ENCODE peak calls at places on chromosomes 2 and 18, in eight cellular contexts. B, K, V, N, W, Q, M and O are unnamed samples. For H3K4me1, the result is how much of the 10 kb centered on the place peaks cover.

GRCh38 chr18:64017870-64018269 is 48.0 kb downstream of the SERPINB8 start:
- DNase-seq in B (peak), K (peak), V (peak), N (peak), W (no peak), Q (no peak), M (no peak), O (peak)

GRCh38 chr18:56799756-56800155 is 148.6 kb downstream of the WDR7 start:
- DNase-seq in B (no peak), K (no peak), V (peak), N (peak), W (peak), Q (no peak), M (no peak), O (no peak)

GRCh38 chr18:26317353-26317865 is 91.2 kb downstream of the TAF4B start:
- DNase-seq in B (no peak), K (no peak), V (no peak), N (peak), W (no peak), Q (no peak), M (no peak), O (peak)

GRCh38 chr2:191806396-191806795 is 40.5 kb downstream of the CAVIN2 start:
- DNase-seq in B (no peak), K (no peak), V (peak), N (no peak), W (no peak), Q (no peak), M (no peak), O (peak)

GRCh38 chr2:191688934-191689695 is 11.2 kb downstream of the NABP1 start:
- DNase-seq in B (no peak), K (peak), V (peak), N (peak), W (peak), Q (no peak), M (no peak), O (peak)

GRCh38 chr2:18927525-18928232 is 338.3 kb upstream of the NT5C1B start:
- DNase-seq in B (no peak), K (no peak), V (no peak), N (no peak), W (no peak), Q (no peak), M (no peak), O (peak)

GRCh38 chr2:6556755-6557154 is 309.0 kb downstream of the CMPK2 start:
- DNase-seq in B (no peak), K (no peak), V (peak), N (peak), W (peak), Q (no peak), M (no peak), O (peak)

GRCh38 chr2:12465631-12466135 is 251.1 kb upstream of the TRIB2 start:
- DNase-seq in B (no peak), K (no peak), V (no peak), N (no peak), W (no peak), Q (no peak), M (no peak), O (no peak)

GRCh38 chr2:95166065-95166763 is 605 bp downstream of the ZNF2 start:
- DNase-seq in B (no peak), K (no peak), V (no peak), N (no peak), W (no peak), Q (no peak), M (no peak), O (no peak)

GRCh38 chr2:99777266-99777640 is 287.4 kb upstream of the REV1 start:
- DNase-seq in B (no peak), K (no peak), V (no peak), N (no peak), W (peak), Q (no peak), M (no peak), O (no peak)

GRCh38 chr2:127308586-127309138 is 14.7 kb upstream of the ERCC3 start:
- DNase-seq in B (no peak), K (no peak), V (no peak), N (no peak), W (no peak), Q (no peak), M (no peak), O (no peak)

GRCh38 chr2:222358876-222359275 is 60.1 kb upstream of the PAX3 start:
- DNase-seq in B (no peak), K (peak), V (no peak), N (no peak), W (peak), Q (no peak), M (no peak), O (peak)

GRCh38 chr2:238106339-238106697 is 6.2 kb downstream of the ESPNL start:
- DNase-seq in B (no peak), K (no peak), V (no peak), N (no peak), W (no peak), Q (no peak), M (no peak), O (no peak)

GRCh38 chr2:207091175-207091574 is 74.6 kb downstream of the KLF7 start:
- DNase-seq in B (peak), K (no peak), V (no peak), N (no peak), W (no peak), Q (no peak), M (no peak), O (no peak)

GRCh38 chr2:46803911-46804670 is 111.5 kb downstream of the MCFD2 start:
- DNase-seq in B (no peak), K (peak), V (peak), N (peak), W (peak), Q (no peak), M (no peak), O (peak)

GRCh38 chr2:168583710-168584521 is 127.8 kb downstream of the CERS6 start:
- DNase-seq in B (no peak), K (peak), V (peak), N (peak), W (peak), Q (no peak), M (no peak), O (peak)

GRCh38 chr2:821546-821945 is 129.1 kb upstream of the SNTG2 start:
- DNase-seq in B (no peak), K (no peak), V (no peak), N (no peak), W (no peak), Q (no peak), M (no peak), O (no peak)

DNA sequence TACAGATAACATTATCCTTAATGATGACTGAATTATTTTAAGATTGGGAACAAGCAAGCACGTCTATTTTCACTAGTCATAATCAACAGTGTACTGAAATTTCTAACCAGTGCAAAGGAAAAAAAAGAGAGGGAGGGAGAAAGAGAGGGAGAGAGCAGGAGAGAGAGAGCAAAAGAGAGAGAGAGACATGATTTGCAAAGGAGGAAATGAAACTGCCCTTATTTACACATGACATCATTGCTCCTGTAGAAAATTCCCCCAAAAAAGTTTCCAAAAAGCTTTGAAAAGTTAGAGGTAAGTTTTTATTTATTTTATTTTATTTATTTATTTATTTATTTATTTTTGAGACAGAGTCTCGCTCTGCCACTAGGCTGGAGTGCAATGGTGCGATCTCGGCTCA is 355.3 kb upstream of the CELF4 start:
- DNase-seq in B (no peak), K (no peak), V (no peak), N (no peak), W (no peak), Q (no peak), M (no peak), O (no peak)
- H3K4me1 ChIP-seq in B (under half), K (under half), V (under half), N (under half), W (under half), Q (under half), M (under half), O (under half)

DNA sequence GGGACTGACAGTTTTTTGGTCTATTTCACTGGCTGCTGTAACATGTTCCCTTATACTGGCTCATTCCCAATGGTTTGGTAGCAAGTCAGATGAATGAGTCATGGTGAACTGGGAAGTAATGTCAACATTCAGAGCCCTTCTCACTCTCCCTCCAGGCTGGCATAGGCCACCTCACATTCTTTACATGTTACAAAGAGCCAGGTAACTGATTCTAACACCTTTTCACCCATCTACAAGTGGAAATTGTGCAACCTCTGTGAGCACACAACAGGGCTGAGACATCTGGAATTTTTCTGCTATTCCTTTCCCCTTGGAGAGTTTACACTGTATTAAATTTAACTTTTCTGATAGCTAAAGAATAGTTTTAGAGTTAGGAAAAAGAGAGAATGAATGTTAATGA is 111.3 kb upstream of the TLK1 start:
- DNase-seq in B (no peak), K (peak), V (peak), N (peak), W (peak), Q (no peak), M (no peak), O (peak)
- H3K4me3 ChIP-seq in B (no peak), K (no peak), V (no peak), N (peak), W (no peak), Q (no peak), M (no peak), O (no peak)

DNA sequence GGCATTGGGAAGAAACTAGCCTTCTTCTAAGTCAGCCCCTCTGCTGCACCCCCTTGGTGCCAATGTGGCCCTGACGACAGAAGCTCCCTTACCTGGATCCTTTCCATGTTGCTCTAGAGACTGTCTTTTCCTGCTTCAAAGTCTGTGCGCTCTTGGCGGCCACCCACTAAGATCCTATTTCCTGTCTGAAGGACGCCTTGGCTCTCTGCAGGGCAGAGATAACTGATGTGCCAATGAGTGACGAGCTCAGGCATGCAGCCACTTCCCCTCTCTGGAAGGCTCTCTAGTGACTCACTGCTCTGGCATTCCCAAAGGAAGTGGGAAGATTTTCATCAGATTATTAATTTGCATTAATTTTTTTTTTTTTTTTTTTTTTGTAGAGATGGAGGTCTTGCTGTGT is 273.5 kb downstream of the CDH20 start:
- DNase-seq in B (peak), K (peak), V (peak), N (peak), W (peak), Q (no peak), M (peak), O (peak)
- H3K4me1 ChIP-seq in B (under half), K (under half), V (half or more), N (under half), W (under half), Q (under half), M (under half), O (under half)

GRCh38 chr18:13628211-13628610 is 98.1 kb downstream of the FAM210A start:
- DNase-seq in B (no peak), K (no peak), V (no peak), N (no peak), W (no peak), Q (no peak), M (no peak), O (no peak)
- H3K4me3 ChIP-seq in B (no peak), K (no peak), V (no peak), N (no peak), W (no peak), Q (no peak), M (no peak), O (no peak)

DNA sequence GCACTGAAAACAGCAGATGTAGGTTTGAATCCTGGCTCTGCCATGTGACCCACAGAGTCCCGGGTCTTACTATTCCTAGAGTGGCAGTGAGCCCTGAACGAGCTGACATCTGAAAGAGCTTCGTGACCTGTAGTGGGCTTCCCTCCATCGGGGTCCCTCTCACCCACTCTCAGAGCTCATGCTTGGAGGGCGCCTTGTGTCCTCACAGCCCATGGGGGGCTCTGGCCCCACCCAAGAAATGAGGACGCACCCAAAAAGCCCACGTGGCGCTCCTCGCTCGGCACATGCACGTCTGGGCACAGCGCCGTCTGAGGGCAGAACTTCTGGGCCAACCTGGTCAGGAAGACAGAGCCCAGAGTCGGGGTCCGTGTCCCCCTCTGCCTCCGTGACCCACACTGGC is 23.7 kb downstream of the LBH start:
- DNase-seq in B (no peak), K (no peak), V (no peak), N (no peak), W (no peak), Q (no peak), M (no peak), O (no peak)
- H3K4me1 ChIP-seq in B (under half), K (under half), V (under half), N (under half), W (under half), Q (half or more), M (under half), O (under half)

GRCh38 chr2:45256867-45257641 is 247.8 kb upstream of the SIX2 start:
- DNase-seq in B (no peak), K (no peak), V (no peak), N (no peak), W (no peak), Q (no peak), M (no peak), O (no peak)
- H3K4me3 ChIP-seq in B (no peak), K (no peak), V (no peak), N (no peak), W (no peak), Q (no peak), M (no peak), O (no peak)

GRCh38 chr2:106191511-106192016 is 2.5 kb downstream of the UXS1 start:
- DNase-seq in B (no peak), K (no peak), V (no peak), N (no peak), W (no peak), Q (no peak), M (no peak), O (no peak)
- H3K4me1 ChIP-seq in B (under half), K (under half), V (under half), N (under half), W (under half), Q (half or more), M (under half), O (under half)

GRCh38 chr2:211204456-211204855 is 648.1 kb downstream of the CPS1 start:
- DNase-seq in B (no peak), K (no peak), V (no peak), N (no peak), W (no peak), Q (no peak), M (no peak), O (no peak)
- H3K4me3 ChIP-seq in B (no peak), K (no peak), V (no peak), N (no peak), W (no peak), Q (no peak), M (no peak), O (no peak)

GRCh38 chr18:59906203-59906602 is 6.4 kb downstream of the PMAIP1 start:
- DNase-seq in B (no peak), K (no peak), V (no peak), N (no peak), W (no peak), Q (no peak), M (no peak), O (no peak)

GRCh38 chr18:59902180-59902992 is 2.6 kb downstream of the PMAIP1 start:
- DNase-seq in B (no peak), K (peak), V (peak), N (peak), W (peak), Q (no peak), M (no peak), O (peak)

GRCh38 chr18:59902993-59903610 is 3.3 kb downstream of the PMAIP1 start:
- DNase-seq in B (no peak), K (no peak), V (no peak), N (no peak), W (no peak), Q (no peak), M (no peak), O (no peak)

GRCh38 chr18:59905686-59906091 is 5.9 kb downstream of the PMAIP1 start:
- DNase-seq in B (no peak), K (no peak), V (no peak), N (no peak), W (no peak), Q (no peak), M (no peak), O (no peak)

GRCh38 chr18:59904051-59904601 is 4.3 kb downstream of the PMAIP1 start:
- DNase-seq in B (no peak), K (no peak), V (no peak), N (no peak), W (no peak), Q (no peak), M (no peak), O (peak)
- H3K4me1 ChIP-seq in B (under half), K (under half), V (under half), N (under half), W (under half), Q (half or more), M (under half), O (under half)